ENCODE peak calls at places on chromosomes 4 and X, in four cellular contexts. J is kidney, A is A549, K is cardiac muscle cell. U is an unnamed sample.

GRCh38 chr4:165368567-165368966 is 10.2 kb upstream of the CPE start:
- DNase-seq in J (no peak), A (no peak), K (no peak), U (no peak)

GRCh38 chrX:120290107-120290506 is 21.2 kb downstream of the TMEM255A start:
- DNase-seq in J (no peak), A (no peak), K (no peak), U (no peak)

GRCh38 chr4:40325406-40326019 is 9.6 kb upstream of the CHRNA9 start:
- DNase-seq in J (no peak), A (peak; percentile 59), K (peak; percentile 67), U (peak; percentile 58)

GRCh38 chrX:130803537-130803936 is 99.5 kb downstream of the ENOX2 start:
- DNase-seq in J (no peak), A (no peak), K (no peak), U (no peak)

GRCh38 chr4:88341227-88342192 is 37.1 kb upstream of the HERC6 start:
- DNase-seq in J (no peak), A (peak; percentile 41), K (peak; percentile 72), U (peak; percentile 42)

GRCh38 chr4:20443406-20443805 is 191.7 kb downstream of the SLIT2 start:
- DNase-seq in J (no peak), A (no peak), K (no peak), U (no peak)

GRCh38 chr4:40553995-40554394 is 75.7 kb downstream of the RBM47 start:
- DNase-seq in J (no peak), A (no peak), K (no peak), U (no peak)

GRCh38 chr4:181528570-181529184 is 714.5 kb upstream of the TENM3 start:
- DNase-seq in J (no peak), A (peak; percentile 2), K (peak; percentile 90), U (peak; percentile 69)

GRCh38 chr4:107999932-108000539 is 10.3 kb downstream of the HADH start:
- DNase-seq in J (no peak), A (no peak), K (no peak), U (no peak)

GRCh38 chrX:1521459-1521956 is 15.5 kb downstream of the P2RY8 start:
- DNase-seq in J (no peak), A (no peak), K (no peak), U (no peak)

GRCh38 chr4:72690782-72691181 is 121.8 kb upstream of the ADAMTS3 start:
- DNase-seq in J (no peak), A (no peak), K (peak; percentile 11), U (no peak)

GRCh38 chrX:149638860-149639259 is 7.3 kb upstream of the TMEM185A start:
- DNase-seq in J (no peak), A (no peak), K (no peak), U (no peak)

GRCh38 chrX:154026136-154026806 is 6.6 kb upstream of the IRAK1 start:
- DNase-seq in J (no peak), A (no peak), K (no peak), U (no peak)

GRCh38 chr4:162475221-162475620 is 311.4 kb upstream of the FSTL5 start:
- DNase-seq in J (no peak), A (no peak), K (peak; percentile 44), U (no peak)

GRCh38 chr4:81410695-81411094 is 61.0 kb downstream of the RASGEF1B start:
- DNase-seq in J (no peak), A (no peak), K (no peak), U (no peak)

GRCh38 chrX:111008126-111008525 is 87.9 kb upstream of the PAK3 start:
- DNase-seq in J (no peak), A (no peak), K (no peak), U (no peak)

GRCh38 chr4:100100985-100101384 is 89.3 kb downstream of the DDIT4L start:
- DNase-seq in J (no peak), A (no peak), K (no peak), U (no peak)

GRCh38 chr4:4614925-4615678 is 73.3 kb upstream of the STX18 start:
- DNase-seq in J (no peak), A (no peak), K (no peak), U (no peak)

GRCh38 chr4:177671845-177672244 is 229.6 kb upstream of the AGA start:
- DNase-seq in J (no peak), A (no peak), K (no peak), U (no peak)

GRCh38 chr4:153248641-153249198 is 44.5 kb downstream of the TRIM2 start:
- DNase-seq in J (no peak), A (no peak), K (peak; percentile 42), U (no peak)

GRCh38 chrX:47814853-47815252 is 21.8 kb upstream of the ZNF81 start:
- DNase-seq in J (no peak), A (no peak), K (peak; percentile 23), U (no peak)
- TF ChIP-seq CTCF in J (no peak), A (no peak), K (no peak), U (no peak)

DNA sequence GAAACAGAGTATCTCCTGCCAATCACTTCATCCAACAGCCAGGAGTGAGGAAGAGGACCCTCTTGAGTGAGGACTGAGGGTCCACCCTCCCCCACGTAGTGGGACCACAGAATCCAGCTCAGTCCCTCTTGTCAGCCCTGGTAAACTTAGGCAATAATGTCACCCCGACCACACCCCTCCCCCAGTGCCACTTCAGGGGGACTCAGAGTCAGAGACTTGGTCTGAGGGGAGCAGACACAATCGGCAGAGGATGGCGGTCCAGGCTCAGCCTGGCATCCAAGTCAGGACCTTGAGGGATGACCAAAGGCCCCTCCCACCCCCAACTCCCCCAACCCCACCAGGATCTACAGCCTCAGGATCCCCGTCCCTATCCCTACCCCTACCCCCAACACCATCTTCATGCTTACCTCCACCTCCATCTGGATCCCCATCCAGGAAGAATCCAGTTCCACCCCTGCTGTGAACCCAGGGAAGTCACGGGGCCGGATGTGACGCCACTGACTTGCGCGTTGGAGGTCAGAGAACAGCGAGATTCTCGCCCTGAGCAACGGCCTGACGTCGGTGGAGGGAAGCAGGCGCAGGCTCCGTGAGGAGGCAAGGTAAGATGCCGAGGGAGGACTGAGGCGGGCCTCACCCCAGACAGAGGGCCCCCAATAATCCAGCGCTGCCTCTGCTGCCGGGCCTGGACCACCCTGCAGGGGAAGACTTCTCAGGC is at the start of the genes CSAG1 and MAGEA12:
- DNase-seq in J (peak; percentile 49), A (no peak), K (no peak), U (no peak)
- H3K27ac ChIP-seq in J (no peak within 1 kb of the TSS), A (no peak within 1 kb of the TSS), K (no peak within 1 kb of the TSS), U (no peak within 1 kb of the TSS)

DNA sequence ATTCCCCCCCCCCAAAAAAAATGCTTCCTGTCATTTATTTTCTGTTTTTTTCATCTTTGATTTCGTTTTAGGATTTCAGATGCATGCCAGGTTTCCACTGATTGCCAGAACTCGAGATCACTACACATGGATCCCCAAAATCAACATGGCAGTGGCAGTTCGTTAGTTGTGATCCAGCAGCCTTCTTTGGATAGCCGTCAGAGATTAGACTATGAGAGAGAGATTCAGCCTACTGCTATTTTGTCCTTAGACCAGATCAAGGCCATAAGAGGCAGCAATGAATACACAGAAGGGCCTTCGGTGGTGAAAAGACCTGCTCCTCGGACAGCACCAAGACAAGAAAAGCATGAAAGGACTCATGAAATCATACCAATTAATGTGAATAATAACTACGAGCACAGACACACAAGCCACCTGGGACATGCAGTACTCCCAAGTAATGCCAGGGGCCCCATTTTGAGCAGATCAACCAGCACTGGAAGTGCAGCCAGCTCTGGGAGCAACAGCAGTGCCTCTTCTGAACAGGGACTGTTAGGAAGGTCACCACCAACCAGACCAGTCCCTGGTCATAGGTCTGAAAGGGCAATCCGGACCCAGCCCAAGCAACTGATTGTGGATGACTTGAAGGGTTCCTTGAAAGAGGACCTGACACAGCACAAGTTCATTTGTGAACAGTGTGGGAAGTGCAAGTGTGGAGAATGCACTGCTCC is 5.0 kb downstream of the SPRY1 start:
- DNase-seq in J (peak; percentile 52), A (no peak), K (no peak), U (no peak)
- H3K4me1 ChIP-seq in J (peaks cover 14% of the 10 kb centered on the region), A (no peaks in the 10 kb centered on the region), K (peaks cover 18% of the 10 kb centered on the region), U (peaks cover 15% of the 10 kb centered on the region)

DNA sequence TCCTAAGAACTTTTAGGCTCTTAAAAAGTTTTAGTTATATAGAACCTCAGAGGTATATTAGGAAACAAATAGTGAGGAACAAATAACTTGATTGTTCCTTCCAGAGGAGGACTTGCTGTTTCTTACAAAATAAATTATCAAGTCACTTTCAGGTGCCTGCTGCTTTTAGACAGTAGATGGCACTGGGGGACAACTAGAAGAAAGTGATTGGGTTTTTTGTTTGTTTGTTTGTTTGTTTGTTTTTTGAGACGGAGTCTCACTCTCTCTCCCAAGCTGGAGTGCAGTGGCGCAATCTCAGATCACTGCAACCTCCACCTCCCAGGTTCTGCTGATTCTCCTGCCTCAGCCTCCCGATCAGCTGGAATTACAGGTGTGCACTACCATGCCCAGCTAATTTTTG is 35.4 kb upstream of the CDKL5 start:
- DNase-seq in J (no peak), A (peak; percentile 30), K (no peak), U (no peak)
- TF ChIP-seq CTCF in J (no peak), A (peak; percentile 55), K (no peak), U (no peak)

GRCh38 chr4:98716796-98717195 is 58.4 kb upstream of the TSPAN5 start:
- DNase-seq in J (no peak), A (no peak), K (no peak), U (no peak)
- H3K27ac ChIP-seq in J (no peak overlapping the region), A (no peak overlapping the region), K (no peak overlapping the region), U (no peak overlapping the region)

DNA sequence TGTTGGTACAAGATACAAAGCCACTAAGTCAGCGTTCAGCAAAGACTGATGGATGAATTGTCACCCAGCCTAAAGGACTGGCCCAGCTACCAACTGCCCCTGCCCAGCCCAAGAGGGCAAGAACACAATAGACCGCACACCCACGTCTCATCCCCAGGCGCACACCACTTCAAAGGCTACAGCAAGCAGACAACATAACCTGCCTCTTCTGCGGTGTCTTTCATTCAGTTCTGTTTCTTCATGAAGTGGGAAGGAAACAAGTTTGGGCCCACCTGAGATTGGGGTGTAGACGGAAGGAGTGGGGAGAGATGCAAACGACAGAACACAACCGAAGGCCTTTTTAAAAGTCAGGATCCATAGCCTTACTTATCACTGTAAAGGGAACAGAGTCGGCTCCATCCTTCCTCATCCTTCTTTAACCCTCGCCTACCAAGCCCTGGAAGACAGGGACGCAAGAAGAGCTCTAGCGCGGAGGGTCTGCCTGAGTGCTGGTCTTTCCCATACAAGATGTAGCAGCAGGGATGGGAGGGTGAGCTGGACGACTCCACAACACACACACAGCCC is 691 bp downstream of the SCARB2 start:
- DNase-seq in J (no peak), A (peak; percentile 20), K (no peak), U (peak; percentile 26)
- H3K4me1 ChIP-seq in J (peaks cover 44% of the 10 kb centered on the region), A (peaks cover 37% of the 10 kb centered on the region), K (peaks cover 23% of the 10 kb centered on the region), U (peaks cover 39% of the 10 kb centered on the region)

GRCh38 chrX:46647251-46647650 is 73.7 kb downstream of the CHST7 start:
- DNase-seq in J (no peak), A (no peak), K (no peak), U (no peak)
- TF ChIP-seq CTCF in J (no peak), A (no peak), K (no peak), U (no peak)

U was measured in thyroid gland.